ENCODE peak calls at places on chromosomes 7 and 10, in nine cellular contexts. One of them, this sample, is unnamed.

GRCh38 chr10:113062977-113063967 is 113.2 kb downstream of the TCF7L2 start:
- DNase-seq in A172: peak; percentile 87
- DNase-seq in stimulated activated CD8-positive, alpha-beta memory T cell treated with anti-CD3 and anti-CD28 coated beads, Interleukin-15, amount 100 ng/mL, for 1 hour: no peak
- DNase-seq in stimulated activated CD4-positive, alpha-beta T cell treated with anti-CD3 and anti-CD28 coated beads, Interleukin-1b, Interleukin-23, amount 100 ng/mL, for 24 hours: no peak
- DNase-seq in mucosa of descending colon: no peak
- DNase-seq in activated CD4-positive, CD25-positive, alpha-beta regulatory T cell: no peak
- DNase-seq in hepatocyte: no peak
- DNase-seq in activated naive CD4-positive, alpha-beta T cell treated with Interleukin-2 at 50 U/mL for 16 hours: no peak
- DNase-seq in caudate nucleus: no peak
- DNase-seq in this sample: no peak

GRCh38 chr7:19362099-19362498 is 216.9 kb upstream of the FERD3L start:
- DNase-seq in A172: peak; percentile 52
- DNase-seq in stimulated activated CD8-positive, alpha-beta memory T cell treated with anti-CD3 and anti-CD28 coated beads, Interleukin-15, amount 100 ng/mL, for 1 hour: no peak
- DNase-seq in stimulated activated CD4-positive, alpha-beta T cell treated with anti-CD3 and anti-CD28 coated beads, Interleukin-1b, Interleukin-23, amount 100 ng/mL, for 24 hours: no peak
- DNase-seq in mucosa of descending colon: no peak
- DNase-seq in activated CD4-positive, CD25-positive, alpha-beta regulatory T cell: no peak
- DNase-seq in hepatocyte: no peak
- DNase-seq in activated naive CD4-positive, alpha-beta T cell treated with Interleukin-2 at 50 U/mL for 16 hours: no peak
- DNase-seq in caudate nucleus: no peak
- DNase-seq in this sample: no peak

GRCh38 chr7:80630611-80631010 is 7.8 kb upstream of the CD36 start:
- DNase-seq in A172: no peak
- DNase-seq in stimulated activated CD8-positive, alpha-beta memory T cell treated with anti-CD3 and anti-CD28 coated beads, Interleukin-15, amount 100 ng/mL, for 1 hour: no peak
- DNase-seq in stimulated activated CD4-positive, alpha-beta T cell treated with anti-CD3 and anti-CD28 coated beads, Interleukin-1b, Interleukin-23, amount 100 ng/mL, for 24 hours: no peak
- DNase-seq in mucosa of descending colon: no peak
- DNase-seq in activated CD4-positive, CD25-positive, alpha-beta regulatory T cell: no peak
- DNase-seq in hepatocyte: peak; percentile 32
- DNase-seq in activated naive CD4-positive, alpha-beta T cell treated with Interleukin-2 at 50 U/mL for 16 hours: no peak
- DNase-seq in caudate nucleus: no peak
- DNase-seq in this sample: no peak

GRCh38 chr10:97827778-97828291 is 21.8 kb upstream of the GOLGA7B start:
- DNase-seq in A172: peak; percentile 60
- DNase-seq in stimulated activated CD8-positive, alpha-beta memory T cell treated with anti-CD3 and anti-CD28 coated beads, Interleukin-15, amount 100 ng/mL, for 1 hour: no peak
- DNase-seq in stimulated activated CD4-positive, alpha-beta T cell treated with anti-CD3 and anti-CD28 coated beads, Interleukin-1b, Interleukin-23, amount 100 ng/mL, for 24 hours: no peak
- DNase-seq in mucosa of descending colon: no peak
- DNase-seq in activated CD4-positive, CD25-positive, alpha-beta regulatory T cell: no peak
- DNase-seq in hepatocyte: no peak
- DNase-seq in activated naive CD4-positive, alpha-beta T cell treated with Interleukin-2 at 50 U/mL for 16 hours: no peak
- DNase-seq in caudate nucleus: no peak
- DNase-seq in this sample: no peak

GRCh38 chr7:41448104-41448503 is 254.8 kb downstream of the INHBA start:
- DNase-seq in A172: no peak
- DNase-seq in stimulated activated CD8-positive, alpha-beta memory T cell treated with anti-CD3 and anti-CD28 coated beads, Interleukin-15, amount 100 ng/mL, for 1 hour: no peak
- DNase-seq in stimulated activated CD4-positive, alpha-beta T cell treated with anti-CD3 and anti-CD28 coated beads, Interleukin-1b, Interleukin-23, amount 100 ng/mL, for 24 hours: no peak
- DNase-seq in mucosa of descending colon: no peak
- DNase-seq in activated CD4-positive, CD25-positive, alpha-beta regulatory T cell: no peak
- DNase-seq in hepatocyte: no peak
- DNase-seq in activated naive CD4-positive, alpha-beta T cell treated with Interleukin-2 at 50 U/mL for 16 hours: no peak
- DNase-seq in caudate nucleus: no peak
- DNase-seq in this sample: no peak

GRCh38 chr10:119489572-119490326 is 52.8 kb downstream of the RGS10 start:
- DNase-seq in A172: peak; percentile 58
- DNase-seq in stimulated activated CD8-positive, alpha-beta memory T cell treated with anti-CD3 and anti-CD28 coated beads, Interleukin-15, amount 100 ng/mL, for 1 hour: peak; percentile 51
- DNase-seq in stimulated activated CD4-positive, alpha-beta T cell treated with anti-CD3 and anti-CD28 coated beads, Interleukin-1b, Interleukin-23, amount 100 ng/mL, for 24 hours: peak; percentile 48
- DNase-seq in mucosa of descending colon: peak; percentile 63
- DNase-seq in activated CD4-positive, CD25-positive, alpha-beta regulatory T cell: peak; percentile 52
- DNase-seq in hepatocyte: peak; percentile 56
- DNase-seq in activated naive CD4-positive, alpha-beta T cell treated with Interleukin-2 at 50 U/mL for 16 hours: peak; percentile 57
- DNase-seq in caudate nucleus: no peak
- DNase-seq in this sample: no peak

GRCh38 chr7:122515404-122515803 is 183.5 kb downstream of the RNF133 start:
- DNase-seq in A172: no peak
- DNase-seq in stimulated activated CD8-positive, alpha-beta memory T cell treated with anti-CD3 and anti-CD28 coated beads, Interleukin-15, amount 100 ng/mL, for 1 hour: no peak
- DNase-seq in stimulated activated CD4-positive, alpha-beta T cell treated with anti-CD3 and anti-CD28 coated beads, Interleukin-1b, Interleukin-23, amount 100 ng/mL, for 24 hours: no peak
- DNase-seq in mucosa of descending colon: no peak
- DNase-seq in activated CD4-positive, CD25-positive, alpha-beta regulatory T cell: no peak
- DNase-seq in hepatocyte: peak; percentile 27
- DNase-seq in activated naive CD4-positive, alpha-beta T cell treated with Interleukin-2 at 50 U/mL for 16 hours: no peak
- DNase-seq in caudate nucleus: no peak
- DNase-seq in this sample: no peak

GRCh38 chr7:115707684-115708341 is 322.8 kb downstream of the TFEC start:
- DNase-seq in A172: no peak
- DNase-seq in stimulated activated CD8-positive, alpha-beta memory T cell treated with anti-CD3 and anti-CD28 coated beads, Interleukin-15, amount 100 ng/mL, for 1 hour: no peak
- DNase-seq in stimulated activated CD4-positive, alpha-beta T cell treated with anti-CD3 and anti-CD28 coated beads, Interleukin-1b, Interleukin-23, amount 100 ng/mL, for 24 hours: no peak
- DNase-seq in mucosa of descending colon: no peak
- DNase-seq in activated CD4-positive, CD25-positive, alpha-beta regulatory T cell: no peak
- DNase-seq in hepatocyte: no peak
- DNase-seq in activated naive CD4-positive, alpha-beta T cell treated with Interleukin-2 at 50 U/mL for 16 hours: no peak
- DNase-seq in caudate nucleus: no peak
- DNase-seq in this sample: peak; percentile 9

GRCh38 chr7:85135931-85136330 is 50.9 kb downstream of the SEMA3D start:
- DNase-seq in A172: peak; percentile 79
- DNase-seq in stimulated activated CD8-positive, alpha-beta memory T cell treated with anti-CD3 and anti-CD28 coated beads, Interleukin-15, amount 100 ng/mL, for 1 hour: no peak
- DNase-seq in stimulated activated CD4-positive, alpha-beta T cell treated with anti-CD3 and anti-CD28 coated beads, Interleukin-1b, Interleukin-23, amount 100 ng/mL, for 24 hours: no peak
- DNase-seq in mucosa of descending colon: no peak
- DNase-seq in activated CD4-positive, CD25-positive, alpha-beta regulatory T cell: no peak
- DNase-seq in hepatocyte: no peak
- DNase-seq in activated naive CD4-positive, alpha-beta T cell treated with Interleukin-2 at 50 U/mL for 16 hours: no peak
- DNase-seq in caudate nucleus: no peak
- DNase-seq in this sample: no peak

GRCh38 chr10:13593560-13593959 is 6.8 kb downstream of the PRPF18 start:
- DNase-seq in A172: no peak
- DNase-seq in stimulated activated CD8-positive, alpha-beta memory T cell treated with anti-CD3 and anti-CD28 coated beads, Interleukin-15, amount 100 ng/mL, for 1 hour: no peak
- DNase-seq in stimulated activated CD4-positive, alpha-beta T cell treated with anti-CD3 and anti-CD28 coated beads, Interleukin-1b, Interleukin-23, amount 100 ng/mL, for 24 hours: no peak
- DNase-seq in mucosa of descending colon: no peak
- DNase-seq in activated CD4-positive, CD25-positive, alpha-beta regulatory T cell: no peak
- DNase-seq in hepatocyte: no peak
- DNase-seq in activated naive CD4-positive, alpha-beta T cell treated with Interleukin-2 at 50 U/mL for 16 hours: no peak
- DNase-seq in caudate nucleus: no peak
- DNase-seq in this sample: no peak

GRCh38 chr7:128895320-128895719 is 15.2 kb downstream of the KCP start:
- DNase-seq in A172: no peak
- DNase-seq in stimulated activated CD8-positive, alpha-beta memory T cell treated with anti-CD3 and anti-CD28 coated beads, Interleukin-15, amount 100 ng/mL, for 1 hour: no peak
- DNase-seq in stimulated activated CD4-positive, alpha-beta T cell treated with anti-CD3 and anti-CD28 coated beads, Interleukin-1b, Interleukin-23, amount 100 ng/mL, for 24 hours: no peak
- DNase-seq in mucosa of descending colon: no peak
- DNase-seq in activated CD4-positive, CD25-positive, alpha-beta regulatory T cell: no peak
- DNase-seq in hepatocyte: no peak
- DNase-seq in activated naive CD4-positive, alpha-beta T cell treated with Interleukin-2 at 50 U/mL for 16 hours: no peak
- DNase-seq in caudate nucleus: no peak
- DNase-seq in this sample: no peak

GRCh38 chr10:450463-450862 is 239.0 kb downstream of the DIP2C start:
- DNase-seq in A172: no peak
- DNase-seq in stimulated activated CD8-positive, alpha-beta memory T cell treated with anti-CD3 and anti-CD28 coated beads, Interleukin-15, amount 100 ng/mL, for 1 hour: no peak
- DNase-seq in stimulated activated CD4-positive, alpha-beta T cell treated with anti-CD3 and anti-CD28 coated beads, Interleukin-1b, Interleukin-23, amount 100 ng/mL, for 24 hours: no peak
- DNase-seq in mucosa of descending colon: no peak
- DNase-seq in activated CD4-positive, CD25-positive, alpha-beta regulatory T cell: no peak
- DNase-seq in hepatocyte: no peak
- DNase-seq in activated naive CD4-positive, alpha-beta T cell treated with Interleukin-2 at 50 U/mL for 16 hours: no peak
- DNase-seq in caudate nucleus: no peak
- DNase-seq in this sample: no peak

GRCh38 chr10:76618171-76618570 is 1019.4 kb downstream of the KCNMA1 start:
- DNase-seq in A172: no peak
- DNase-seq in stimulated activated CD8-positive, alpha-beta memory T cell treated with anti-CD3 and anti-CD28 coated beads, Interleukin-15, amount 100 ng/mL, for 1 hour: no peak
- DNase-seq in stimulated activated CD4-positive, alpha-beta T cell treated with anti-CD3 and anti-CD28 coated beads, Interleukin-1b, Interleukin-23, amount 100 ng/mL, for 24 hours: no peak
- DNase-seq in mucosa of descending colon: no peak
- DNase-seq in activated CD4-positive, CD25-positive, alpha-beta regulatory T cell: no peak
- DNase-seq in hepatocyte: no peak
- DNase-seq in activated naive CD4-positive, alpha-beta T cell treated with Interleukin-2 at 50 U/mL for 16 hours: no peak
- DNase-seq in caudate nucleus: no peak
- DNase-seq in this sample: no peak

GRCh38 chr7:87709258-87709657 is 81.1 kb downstream of the RUNDC3B start:
- DNase-seq in A172: no peak
- DNase-seq in stimulated activated CD8-positive, alpha-beta memory T cell treated with anti-CD3 and anti-CD28 coated beads, Interleukin-15, amount 100 ng/mL, for 1 hour: no peak
- DNase-seq in stimulated activated CD4-positive, alpha-beta T cell treated with anti-CD3 and anti-CD28 coated beads, Interleukin-1b, Interleukin-23, amount 100 ng/mL, for 24 hours: no peak
- DNase-seq in mucosa of descending colon: no peak
- DNase-seq in activated CD4-positive, CD25-positive, alpha-beta regulatory T cell: no peak
- DNase-seq in hepatocyte: no peak
- DNase-seq in activated naive CD4-positive, alpha-beta T cell treated with Interleukin-2 at 50 U/mL for 16 hours: no peak
- DNase-seq in caudate nucleus: no peak
- DNase-seq in this sample: no peak

GRCh38 chr7:98202367-98203195 is 8.7 kb upstream of the BHLHA15 start:
- DNase-seq in A172: no peak
- DNase-seq in stimulated activated CD8-positive, alpha-beta memory T cell treated with anti-CD3 and anti-CD28 coated beads, Interleukin-15, amount 100 ng/mL, for 1 hour: peak; percentile 13
- DNase-seq in stimulated activated CD4-positive, alpha-beta T cell treated with anti-CD3 and anti-CD28 coated beads, Interleukin-1b, Interleukin-23, amount 100 ng/mL, for 24 hours: peak; percentile 37
- DNase-seq in mucosa of descending colon: peak; percentile 72
- DNase-seq in activated CD4-positive, CD25-positive, alpha-beta regulatory T cell: no peak
- DNase-seq in hepatocyte: no peak
- DNase-seq in activated naive CD4-positive, alpha-beta T cell treated with Interleukin-2 at 50 U/mL for 16 hours: peak; percentile 55
- DNase-seq in caudate nucleus: no peak
- DNase-seq in this sample: peak; percentile 7

GRCh38 chr7:5595545-5596045 is 172.0 kb upstream of the TNRC18 start:
- DNase-seq in A172: peak; percentile 84
- DNase-seq in stimulated activated CD8-positive, alpha-beta memory T cell treated with anti-CD3 and anti-CD28 coated beads, Interleukin-15, amount 100 ng/mL, for 1 hour: no peak
- DNase-seq in stimulated activated CD4-positive, alpha-beta T cell treated with anti-CD3 and anti-CD28 coated beads, Interleukin-1b, Interleukin-23, amount 100 ng/mL, for 24 hours: no peak
- DNase-seq in mucosa of descending colon: no peak
- DNase-seq in activated CD4-positive, CD25-positive, alpha-beta regulatory T cell: no peak
- DNase-seq in hepatocyte: peak; percentile 39
- DNase-seq in activated naive CD4-positive, alpha-beta T cell treated with Interleukin-2 at 50 U/mL for 16 hours: no peak
- DNase-seq in caudate nucleus: no peak
- DNase-seq in this sample: no peak

GRCh38 chr10:860519-860918 is 71.0 kb downstream of the LARP4B start:
- DNase-seq in A172: no peak
- DNase-seq in stimulated activated CD8-positive, alpha-beta memory T cell treated with anti-CD3 and anti-CD28 coated beads, Interleukin-15, amount 100 ng/mL, for 1 hour: no peak
- DNase-seq in stimulated activated CD4-positive, alpha-beta T cell treated with anti-CD3 and anti-CD28 coated beads, Interleukin-1b, Interleukin-23, amount 100 ng/mL, for 24 hours: no peak
- DNase-seq in mucosa of descending colon: no peak
- DNase-seq in activated CD4-positive, CD25-positive, alpha-beta regulatory T cell: no peak
- DNase-seq in hepatocyte: no peak
- DNase-seq in activated naive CD4-positive, alpha-beta T cell treated with Interleukin-2 at 50 U/mL for 16 hours: no peak
- DNase-seq in caudate nucleus: no peak
- DNase-seq in this sample: no peak

GRCh38 chr10:101001225-101002035 is 1.8 kb downstream of the LZTS2 start:
- DNase-seq in A172: peak; percentile 75
- DNase-seq in stimulated activated CD8-positive, alpha-beta memory T cell treated with anti-CD3 and anti-CD28 coated beads, Interleukin-15, amount 100 ng/mL, for 1 hour: no peak
- DNase-seq in stimulated activated CD4-positive, alpha-beta T cell treated with anti-CD3 and anti-CD28 coated beads, Interleukin-1b, Interleukin-23, amount 100 ng/mL, for 24 hours: no peak
- DNase-seq in mucosa of descending colon: peak; percentile 85
- DNase-seq in activated CD4-positive, CD25-positive, alpha-beta regulatory T cell: no peak
- DNase-seq in hepatocyte: peak; percentile 86
- DNase-seq in activated naive CD4-positive, alpha-beta T cell treated with Interleukin-2 at 50 U/mL for 16 hours: no peak
- DNase-seq in caudate nucleus: peak; percentile 39
- DNase-seq in this sample: peak; percentile 43

GRCh38 chr10:51109821-51110533 is 35.7 kb downstream of the PRKG1 start:
- DNase-seq in A172: no peak
- DNase-seq in stimulated activated CD8-positive, alpha-beta memory T cell treated with anti-CD3 and anti-CD28 coated beads, Interleukin-15, amount 100 ng/mL, for 1 hour: no peak
- DNase-seq in stimulated activated CD4-positive, alpha-beta T cell treated with anti-CD3 and anti-CD28 coated beads, Interleukin-1b, Interleukin-23, amount 100 ng/mL, for 24 hours: no peak
- DNase-seq in mucosa of descending colon: no peak
- DNase-seq in activated CD4-positive, CD25-positive, alpha-beta regulatory T cell: no peak
- DNase-seq in hepatocyte: no peak
- DNase-seq in activated naive CD4-positive, alpha-beta T cell treated with Interleukin-2 at 50 U/mL for 16 hours: no peak
- DNase-seq in caudate nucleus: no peak
- DNase-seq in this sample: no peak

GRCh38 chr10:62335326-62335725 is 38.8 kb upstream of the ZNF365 start:
- DNase-seq in A172: peak; percentile 49
- DNase-seq in stimulated activated CD8-positive, alpha-beta memory T cell treated with anti-CD3 and anti-CD28 coated beads, Interleukin-15, amount 100 ng/mL, for 1 hour: no peak
- DNase-seq in stimulated activated CD4-positive, alpha-beta T cell treated with anti-CD3 and anti-CD28 coated beads, Interleukin-1b, Interleukin-23, amount 100 ng/mL, for 24 hours: no peak
- DNase-seq in mucosa of descending colon: no peak
- DNase-seq in activated CD4-positive, CD25-positive, alpha-beta regulatory T cell: no peak
- DNase-seq in hepatocyte: no peak
- DNase-seq in activated naive CD4-positive, alpha-beta T cell treated with Interleukin-2 at 50 U/mL for 16 hours: no peak
- DNase-seq in caudate nucleus: no peak
- DNase-seq in this sample: no peak

GRCh38 chr7:40551685-40552576 is 417.1 kb downstream of the SUGCT start:
- DNase-seq in A172: peak; percentile 83
- DNase-seq in stimulated activated CD8-positive, alpha-beta memory T cell treated with anti-CD3 and anti-CD28 coated beads, Interleukin-15, amount 100 ng/mL, for 1 hour: no peak
- DNase-seq in stimulated activated CD4-positive, alpha-beta T cell treated with anti-CD3 and anti-CD28 coated beads, Interleukin-1b, Interleukin-23, amount 100 ng/mL, for 24 hours: no peak
- DNase-seq in mucosa of descending colon: no peak
- DNase-seq in activated CD4-positive, CD25-positive, alpha-beta regulatory T cell: no peak
- DNase-seq in hepatocyte: peak; percentile 30
- DNase-seq in activated naive CD4-positive, alpha-beta T cell treated with Interleukin-2 at 50 U/mL for 16 hours: no peak
- DNase-seq in caudate nucleus: no peak
- DNase-seq in this sample: no peak

GRCh38 chr10:34018811-34019210 is 684.3 kb upstream of the NRP1 start:
- DNase-seq in A172: no peak
- DNase-seq in stimulated activated CD8-positive, alpha-beta memory T cell treated with anti-CD3 and anti-CD28 coated beads, Interleukin-15, amount 100 ng/mL, for 1 hour: no peak
- DNase-seq in stimulated activated CD4-positive, alpha-beta T cell treated with anti-CD3 and anti-CD28 coated beads, Interleukin-1b, Interleukin-23, amount 100 ng/mL, for 24 hours: no peak
- DNase-seq in mucosa of descending colon: no peak
- DNase-seq in activated CD4-positive, CD25-positive, alpha-beta regulatory T cell: no peak
- DNase-seq in hepatocyte: no peak
- DNase-seq in activated naive CD4-positive, alpha-beta T cell treated with Interleukin-2 at 50 U/mL for 16 hours: no peak
- DNase-seq in caudate nucleus: no peak
- DNase-seq in this sample: no peak

GRCh38 chr7:5248201-5248885 is 34.4 kb upstream of the SLC29A4 start:
- DNase-seq in A172: no peak
- DNase-seq in stimulated activated CD8-positive, alpha-beta memory T cell treated with anti-CD3 and anti-CD28 coated beads, Interleukin-15, amount 100 ng/mL, for 1 hour: no peak
- DNase-seq in stimulated activated CD4-positive, alpha-beta T cell treated with anti-CD3 and anti-CD28 coated beads, Interleukin-1b, Interleukin-23, amount 100 ng/mL, for 24 hours: no peak
- DNase-seq in mucosa of descending colon: peak; percentile 64
- DNase-seq in activated CD4-positive, CD25-positive, alpha-beta regulatory T cell: no peak
- DNase-seq in hepatocyte: peak; percentile 68
- DNase-seq in activated naive CD4-positive, alpha-beta T cell treated with Interleukin-2 at 50 U/mL for 16 hours: no peak
- DNase-seq in caudate nucleus: no peak
- DNase-seq in this sample: no peak

GRCh38 chr7:6162331-6162620 is 110.1 kb downstream of the CYTH3 start:
- DNase-seq in A172: no peak
- DNase-seq in stimulated activated CD8-positive, alpha-beta memory T cell treated with anti-CD3 and anti-CD28 coated beads, Interleukin-15, amount 100 ng/mL, for 1 hour: no peak
- DNase-seq in stimulated activated CD4-positive, alpha-beta T cell treated with anti-CD3 and anti-CD28 coated beads, Interleukin-1b, Interleukin-23, amount 100 ng/mL, for 24 hours: no peak
- DNase-seq in mucosa of descending colon: no peak
- DNase-seq in activated CD4-positive, CD25-positive, alpha-beta regulatory T cell: no peak
- DNase-seq in hepatocyte: no peak
- DNase-seq in activated naive CD4-positive, alpha-beta T cell treated with Interleukin-2 at 50 U/mL for 16 hours: no peak
- DNase-seq in caudate nucleus: no peak
- DNase-seq in this sample: no peak

GRCh38 chr7:141660259-141660658 is 41.7 kb downstream of the DENND11 start:
- DNase-seq in A172: no peak
- DNase-seq in stimulated activated CD8-positive, alpha-beta memory T cell treated with anti-CD3 and anti-CD28 coated beads, Interleukin-15, amount 100 ng/mL, for 1 hour: no peak
- DNase-seq in stimulated activated CD4-positive, alpha-beta T cell treated with anti-CD3 and anti-CD28 coated beads, Interleukin-1b, Interleukin-23, amount 100 ng/mL, for 24 hours: no peak
- DNase-seq in mucosa of descending colon: no peak
- DNase-seq in activated CD4-positive, CD25-positive, alpha-beta regulatory T cell: no peak
- DNase-seq in hepatocyte: no peak
- DNase-seq in activated naive CD4-positive, alpha-beta T cell treated with Interleukin-2 at 50 U/mL for 16 hours: no peak
- DNase-seq in caudate nucleus: no peak
- DNase-seq in this sample: no peak

GRCh38 chr10:93039721-93040120 is 20.9 kb upstream of the CYP26C1 start:
- DNase-seq in A172: peak; percentile 34
- DNase-seq in stimulated activated CD8-positive, alpha-beta memory T cell treated with anti-CD3 and anti-CD28 coated beads, Interleukin-15, amount 100 ng/mL, for 1 hour: no peak
- DNase-seq in stimulated activated CD4-positive, alpha-beta T cell treated with anti-CD3 and anti-CD28 coated beads, Interleukin-1b, Interleukin-23, amount 100 ng/mL, for 24 hours: no peak
- DNase-seq in mucosa of descending colon: no peak
- DNase-seq in activated CD4-positive, CD25-positive, alpha-beta regulatory T cell: no peak
- DNase-seq in hepatocyte: peak; percentile 17
- DNase-seq in activated naive CD4-positive, alpha-beta T cell treated with Interleukin-2 at 50 U/mL for 16 hours: no peak
- DNase-seq in caudate nucleus: no peak
- DNase-seq in this sample: no peak

GRCh38 chr10:77393821-77394501 is 243.6 kb downstream of the KCNMA1 start:
- DNase-seq in A172: no peak
- DNase-seq in stimulated activated CD8-positive, alpha-beta memory T cell treated with anti-CD3 and anti-CD28 coated beads, Interleukin-15, amount 100 ng/mL, for 1 hour: no peak
- DNase-seq in stimulated activated CD4-positive, alpha-beta T cell treated with anti-CD3 and anti-CD28 coated beads, Interleukin-1b, Interleukin-23, amount 100 ng/mL, for 24 hours: no peak
- DNase-seq in mucosa of descending colon: no peak
- DNase-seq in activated CD4-positive, CD25-positive, alpha-beta regulatory T cell: no peak
- DNase-seq in hepatocyte: no peak
- DNase-seq in activated naive CD4-positive, alpha-beta T cell treated with Interleukin-2 at 50 U/mL for 16 hours: no peak
- DNase-seq in caudate nucleus: no peak
- DNase-seq in this sample: no peak

GRCh38 chr10:115953203-115953602 is 319.8 kb downstream of the GFRA1 start:
- DNase-seq in A172: no peak
- DNase-seq in stimulated activated CD8-positive, alpha-beta memory T cell treated with anti-CD3 and anti-CD28 coated beads, Interleukin-15, amount 100 ng/mL, for 1 hour: no peak
- DNase-seq in stimulated activated CD4-positive, alpha-beta T cell treated with anti-CD3 and anti-CD28 coated beads, Interleukin-1b, Interleukin-23, amount 100 ng/mL, for 24 hours: no peak
- DNase-seq in mucosa of descending colon: no peak
- DNase-seq in activated CD4-positive, CD25-positive, alpha-beta regulatory T cell: no peak
- DNase-seq in hepatocyte: no peak
- DNase-seq in activated naive CD4-positive, alpha-beta T cell treated with Interleukin-2 at 50 U/mL for 16 hours: no peak
- DNase-seq in caudate nucleus: no peak
- DNase-seq in this sample: no peak

GRCh38 chr7:31017036-31017747 is 34.9 kb upstream of the ADCYAP1R1 start:
- DNase-seq in A172: no peak
- DNase-seq in stimulated activated CD8-positive, alpha-beta memory T cell treated with anti-CD3 and anti-CD28 coated beads, Interleukin-15, amount 100 ng/mL, for 1 hour: no peak
- DNase-seq in stimulated activated CD4-positive, alpha-beta T cell treated with anti-CD3 and anti-CD28 coated beads, Interleukin-1b, Interleukin-23, amount 100 ng/mL, for 24 hours: no peak
- DNase-seq in mucosa of descending colon: no peak
- DNase-seq in activated CD4-positive, CD25-positive, alpha-beta regulatory T cell: no peak
- DNase-seq in hepatocyte: no peak
- DNase-seq in activated naive CD4-positive, alpha-beta T cell treated with Interleukin-2 at 50 U/mL for 16 hours: no peak
- DNase-seq in caudate nucleus: no peak
- DNase-seq in this sample: no peak